ENCODE peak calls at places on chromosomes 2 and 18, in ten cellular contexts. Z is gastrocnemius medialis, L is endothelial cell of umbilical vein, D is stomach, H is spleen, P is Peyer's patch, U is uterus, B is lung, J is astrocyte, T is suprapubic skin. Q is an unnamed sample. For H3K4me1, the result is how much of the 10 kb centered on the place peaks cover.

GRCh38 chr18:44229693-44230108 is 451.0 kb upstream of the SETBP1 start:
- DNase-seq in Z (peak), L (peak), D (no peak), H (no peak), P (peak), U (peak), B (peak), J (peak), T (peak), Q (peak)

GRCh38 chr18:76803814-76804213 is 18.5 kb upstream of the ZNF236 start:
- DNase-seq in Z (peak), L (peak), D (peak), H (no peak), P (no peak), U (peak), B (peak), J (peak), T (no peak), Q (peak)

GRCh38 chr2:230505162-230505561 is 89.2 kb downstream of the SP100 start:
- DNase-seq in Z (no peak), L (no peak), D (no peak), H (no peak), P (no peak), U (no peak), B (no peak), J (no peak), T (no peak), Q (no peak)

GRCh38 chr2:171855401-171855800 is 38.6 kb downstream of the SLC25A12 start:
- DNase-seq in Z (no peak), L (no peak), D (no peak), H (no peak), P (no peak), U (no peak), B (no peak), J (peak), T (no peak), Q (peak)

GRCh38 chr2:134619250-134619649 is 99.5 kb downstream of the TMEM163 start:
- DNase-seq in Z (no peak), L (no peak), D (no peak), H (no peak), P (no peak), U (no peak), B (no peak), J (no peak), T (no peak), Q (no peak)

GRCh38 chr18:25164837-25165791 is 186.9 kb downstream of the ZNF521 start:
- DNase-seq in Z (no peak), L (peak), D (no peak), H (no peak), P (no peak), U (no peak), B (no peak), J (peak), T (no peak), Q (no peak)

GRCh38 chr18:65468881-65469280 is 281.9 kb upstream of the CDH7 start:
- DNase-seq in Z (no peak), L (no peak), D (no peak), H (no peak), P (no peak), U (no peak), B (no peak), J (no peak), T (no peak), Q (no peak)

GRCh38 chr2:95057535-95058453 is 32.3 kb downstream of the MAL start:
- DNase-seq in Z (no peak), L (no peak), D (peak), H (peak), P (no peak), U (no peak), B (no peak), J (no peak), T (peak), Q (no peak)

GRCh38 chr2:73487112-73487657 is 101.5 kb downstream of the ALMS1 start:
- DNase-seq in Z (no peak), L (no peak), D (no peak), H (no peak), P (no peak), U (no peak), B (no peak), J (no peak), T (no peak), Q (no peak)

GRCh38 chr2:217339753-217340152 is 479.9 kb upstream of the TNP1 start:
- DNase-seq in Z (no peak), L (no peak), D (no peak), H (no peak), P (no peak), U (no peak), B (no peak), J (no peak), T (no peak), Q (no peak)

GRCh38 chr2:127007652-127008051 is 99.3 kb downstream of the BIN1 start:
- DNase-seq in Z (no peak), L (no peak), D (no peak), H (no peak), P (no peak), U (no peak), B (no peak), J (peak), T (no peak), Q (peak)

GRCh38 chr2:142588269-142588668 is 289.2 kb upstream of the KYNU start:
- DNase-seq in Z (no peak), L (no peak), D (no peak), H (no peak), P (no peak), U (no peak), B (no peak), J (no peak), T (no peak), Q (peak)

DNA sequence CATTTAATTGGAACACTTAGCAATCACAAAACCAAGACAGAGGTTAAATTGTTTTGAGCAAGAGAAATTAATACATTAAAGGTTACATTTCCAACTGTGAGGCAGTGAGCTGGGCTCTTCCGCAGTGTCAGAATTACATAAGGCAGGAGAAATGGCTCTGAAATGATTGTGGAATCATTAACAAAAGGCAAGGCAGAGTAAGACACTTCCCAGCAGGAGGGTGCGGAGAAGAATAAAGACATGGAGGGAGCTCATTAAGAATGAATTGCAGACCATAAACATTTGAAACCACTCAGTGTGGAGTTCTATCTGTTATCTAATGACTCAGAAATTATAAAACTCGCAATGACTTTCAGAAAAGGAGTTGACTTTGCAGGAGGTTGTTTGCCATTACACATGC is 77.1 kb downstream of the SMIM21 start:
- DNase-seq in Z (no peak), L (no peak), D (no peak), H (no peak), P (no peak), U (no peak), B (no peak), J (peak), T (no peak), Q (no peak)
- H3K27ac ChIP-seq in Z (no peak), L (no peak), D (no peak), H (no peak), P (peak), U (no peak), B (no peak), J (no peak), T (no peak), Q (no peak)

DNA sequence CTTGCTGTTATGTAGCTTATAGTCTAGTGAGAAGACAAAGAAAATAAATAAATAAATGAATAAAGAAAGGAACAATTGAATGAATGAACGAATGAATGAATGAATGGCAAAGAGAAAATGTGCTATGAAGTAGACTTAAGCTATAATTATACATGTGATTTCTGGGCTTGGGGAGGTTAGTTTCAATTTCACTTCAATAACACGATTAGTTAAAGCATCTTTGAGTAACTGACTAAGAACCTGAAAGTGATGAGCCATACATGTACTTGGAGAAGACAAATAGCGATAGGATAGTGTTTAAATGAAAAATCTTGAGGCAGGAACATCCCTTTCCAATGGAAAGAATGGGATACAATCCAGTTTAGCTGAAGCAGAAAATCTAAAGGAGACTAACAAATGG is 593.1 kb upstream of the LRRTM4 start:
- DNase-seq in Z (no peak), L (no peak), D (no peak), H (no peak), P (no peak), U (no peak), B (no peak), J (no peak), T (no peak), Q (no peak)
- TF ChIP-seq CTCF in Z (no peak), L (no peak), D (no peak), H (no peak), P (no peak), U (no peak), B (no peak), J (no peak), T (no peak), Q (no peak)

DNA sequence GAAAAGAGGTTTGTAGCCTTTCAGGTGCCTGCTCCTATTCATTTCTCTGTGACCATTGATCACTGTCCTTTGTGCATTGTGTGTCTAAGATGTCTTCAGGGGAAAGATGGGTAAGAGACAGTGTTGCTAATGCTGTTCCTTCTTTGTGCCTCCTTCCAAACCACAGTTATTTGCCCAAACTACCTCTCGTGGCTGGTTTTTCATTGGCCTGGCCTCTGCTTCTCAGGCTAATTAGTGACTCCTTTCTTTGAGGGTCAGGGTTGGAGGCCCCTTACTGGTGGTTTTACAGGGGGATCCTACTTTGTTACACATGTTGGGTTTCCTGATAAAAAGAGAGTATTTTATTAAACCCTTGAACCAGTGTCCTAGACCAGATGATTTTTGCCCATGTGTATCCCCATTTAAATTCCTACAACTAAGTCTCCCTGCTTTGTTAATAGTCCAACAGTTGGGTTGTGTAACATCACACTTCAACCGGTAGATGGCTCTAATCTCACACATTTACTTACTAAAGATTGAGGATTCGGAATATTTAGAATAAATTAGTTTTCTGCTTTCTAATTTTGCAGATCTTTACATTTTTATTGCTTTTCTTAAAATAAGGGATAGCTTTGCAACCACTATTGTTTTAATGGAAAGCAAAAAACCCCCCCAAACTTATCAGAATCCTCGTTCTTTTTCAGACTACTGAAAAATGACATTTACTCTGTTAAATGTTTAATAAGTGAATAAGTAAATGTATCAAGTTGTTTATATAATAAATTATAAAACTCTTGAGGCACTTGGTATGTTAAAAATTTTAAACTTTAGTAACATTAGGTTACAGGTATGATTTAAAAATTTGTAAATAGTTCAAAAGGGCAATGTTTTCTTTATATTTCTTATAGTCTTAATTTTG is 2.4 kb downstream of the MARS2 start:
- DNase-seq in Z (no peak), L (peak), D (no peak), H (no peak), P (no peak), U (no peak), B (no peak), J (peak), T (no peak), Q (peak)
- H3K4me1 ChIP-seq in Z (under half), L (under half), D (under half), H (half or more), P (under half), U (under half), B (under half), J (under half), T (under half), Q (under half)

DNA sequence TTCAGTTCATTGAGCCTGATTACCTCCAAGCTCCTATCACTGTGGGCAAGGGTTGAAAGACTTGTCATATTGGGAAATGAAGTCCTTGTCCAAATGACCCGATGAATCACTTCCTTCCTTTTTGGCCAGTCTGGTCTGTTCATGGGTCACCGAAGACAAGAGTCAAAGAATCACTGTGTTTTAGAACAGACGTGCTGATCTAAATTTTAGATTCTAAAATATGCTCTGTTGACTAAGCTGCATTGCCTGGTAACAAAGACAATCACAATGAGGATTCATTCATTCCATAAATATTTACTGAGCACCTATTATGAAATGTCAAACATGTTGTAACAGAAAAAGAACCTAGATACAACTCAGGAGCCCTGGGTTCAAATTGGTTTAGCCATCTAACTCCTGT is 99.4 kb upstream of the RND3 start:
- DNase-seq in Z (no peak), L (peak), D (no peak), H (no peak), P (no peak), U (no peak), B (no peak), J (peak), T (no peak), Q (peak)
- H3K27ac ChIP-seq in Z (no peak), L (no peak), D (no peak), H (no peak), P (no peak), U (no peak), B (no peak), J (peak), T (no peak), Q (peak)

DNA sequence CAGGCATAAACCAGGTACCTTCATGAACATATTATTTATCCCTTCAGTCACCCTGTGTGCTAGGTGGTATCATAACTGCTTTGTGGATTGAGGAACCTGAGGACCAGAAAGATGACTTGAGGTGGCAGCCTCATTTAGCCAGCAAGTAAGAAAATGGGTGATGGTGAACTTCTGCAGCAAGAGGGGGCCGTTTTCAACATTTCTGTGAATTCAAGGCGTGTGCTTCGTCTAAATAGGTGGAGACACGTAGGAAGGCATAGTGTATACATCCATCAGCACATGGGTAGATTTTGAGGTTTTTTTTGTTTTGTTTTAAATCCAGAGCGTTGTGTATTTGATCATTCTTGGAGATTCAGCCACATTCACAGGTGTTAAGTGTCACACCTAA is 118.7 kb downstream of the SPTBN1 start:
- DNase-seq in Z (no peak), L (no peak), D (no peak), H (no peak), P (no peak), U (no peak), B (no peak), J (no peak), T (no peak), Q (no peak)
- TF ChIP-seq CTCF in Z (no peak), L (no peak), D (no peak), H (no peak), P (no peak), U (no peak), B (no peak), J (no peak), T (no peak), Q (peak)

GRCh38 chr2:42189235-42189566 is 20.0 kb downstream of the EML4 start:
- DNase-seq in Z (no peak), L (no peak), D (no peak), H (no peak), P (no peak), U (no peak), B (no peak), J (no peak), T (no peak), Q (no peak)
- H3K4me1 ChIP-seq in Z (under half), L (under half), D (half or more), H (half or more), P (under half), U (under half), B (under half), J (under half), T (under half), Q (under half)

GRCh38 chr2:108267117-108267516 is 21.6 kb upstream of the SULT1C2 start:
- DNase-seq in Z (peak), L (no peak), D (no peak), H (no peak), P (no peak), U (peak), B (no peak), J (peak), T (no peak), Q (no peak)
- H3K27ac ChIP-seq in Z (peak), L (no peak), D (peak), H (no peak), P (peak), U (peak), B (no peak), J (no peak), T (no peak), Q (no peak)

Q was measured in foreskin keratinocyte.